ENCODE peak calls at places on chromosomes 12 and 14, in six cellular contexts. G, N, R, I, B and V are unnamed samples.

GRCh38 chr14:30193791-30194407 is 266.3 kb upstream of the PRKD1 start:
- DNase-seq in G (peak; percentile 90), N (no peak), R (peak; percentile 95), I (no peak), B (no peak), V (no peak)

GRCh38 chr12:122018457-122018856 is 3.2 kb upstream of the BCL7A start:
- DNase-seq in G (no peak), N (no peak), R (no peak), I (no peak), B (peak; percentile 26), V (no peak)

GRCh38 chr12:91951571-91951970 is 194.1 kb downstream of the BTG1 start:
- DNase-seq in G (no peak), N (no peak), R (peak; percentile 32), I (no peak), B (no peak), V (no peak)

GRCh38 chr12:130787445-130788410 is 51.3 kb downstream of the STX2 start:
- DNase-seq in G (peak; percentile 52), N (no peak), R (peak; percentile 29), I (no peak), B (no peak), V (no peak)

GRCh38 chr12:45878630-45879255 is 111.6 kb downstream of the SCAF11 start:
- DNase-seq in G (no peak), N (no peak), R (peak; percentile 18), I (no peak), B (no peak), V (no peak)

GRCh38 chr12:53502983-53503728 is 2.1 kb downstream of the TARBP2 start:
- DNase-seq in G (no peak), N (no peak), R (no peak), I (no peak), B (no peak), V (no peak)

GRCh38 chr12:96578526-96579125 is 89.2 kb downstream of the CFAP54 start:
- DNase-seq in G (peak; percentile 12), N (peak; percentile 43), R (peak; percentile 71), I (no peak), B (no peak), V (peak; percentile 54)

GRCh38 chr12:5073054-5073453 is 29.4 kb downstream of the KCNA5 start:
- DNase-seq in G (no peak), N (no peak), R (no peak), I (no peak), B (no peak), V (no peak)

GRCh38 chr12:113048716-113049127 is 7.8 kb upstream of the DTX1 start:
- DNase-seq in G (peak; percentile 7), N (peak; percentile 78), R (peak; percentile 64), I (peak; percentile 56), B (no peak), V (peak; percentile 45)

GRCh38 chr14:95379634-95380033 is 59.9 kb upstream of the CLMN start:
- DNase-seq in G (no peak), N (no peak), R (no peak), I (no peak), B (no peak), V (no peak)

GRCh38 chr14:74302160-74302628 is 540 bp downstream of the ABCD4 start:
- DNase-seq in G (no peak), N (peak; percentile 58), R (peak; percentile 56), I (peak; percentile 3), B (no peak), V (no peak)